ENCODE peak calls at places on chromosomes 6 and 20, in ten cellular contexts. W is DMS 273 treated with DMSO at 0.1 percent for 48 hours; Y is occipital lobe; C is kidney glomerular epithelial cell; Q is anterior cingulate cortex; R is fibroblast of lung; D is lung; L is right atrium auricular region; N is effector CD4-positive, alpha-beta T cell; F is H7. X is an unnamed sample.

GRCh38 chr20:62602550-62602949 is 39.8 kb upstream of the SLCO4A1 start:
- DNase-seq in W (no peak), Y (no peak), C (no peak), Q (no peak), R (no peak), D (peak; percentile 76), L (no peak), N (no peak), F (no peak), X (peak; percentile 32)

GRCh38 chr6:145906144-145906543 is 58.0 kb downstream of the SHPRH start:
- DNase-seq in W (no peak), Y (no peak), C (no peak), Q (no peak), R (no peak), D (no peak), L (no peak), N (no peak), F (no peak), X (no peak)

GRCh38 chr6:45376310-45377040 is 1.3 kb downstream of the SUPT3H start:
- DNase-seq in W (no peak), Y (no peak), C (peak; percentile 8), Q (no peak), R (peak; percentile 26), D (no peak), L (no peak), N (no peak), F (no peak), X (no peak)

GRCh38 chr20:23103284-23104018 is 17.3 kb upstream of the CD93 start:
- DNase-seq in W (no peak), Y (no peak), C (no peak), Q (no peak), R (peak; percentile 26), D (no peak), L (no peak), N (no peak), F (no peak), X (no peak)

GRCh38 chr6:141955621-141956020 is 177.1 kb upstream of the GJE1 start:
- DNase-seq in W (no peak), Y (no peak), C (peak; percentile 43), Q (no peak), R (no peak), D (no peak), L (no peak), N (no peak), F (no peak), X (no peak)

GRCh38 chr6:44665683-44666082 is 278.2 kb downstream of the CDC5L start:
- DNase-seq in W (no peak), Y (no peak), C (no peak), Q (no peak), R (no peak), D (no peak), L (no peak), N (no peak), F (no peak), X (no peak)

GRCh38 chr6:106974999-106975698 is 620 bp upstream of the CD24 start:
- DNase-seq in W (no peak), Y (no peak), C (peak; percentile 62), Q (no peak), R (no peak), D (peak; percentile 33), L (no peak), N (no peak), F (peak; percentile 58), X (no peak)

GRCh38 chr6:41271901-41272395 is 14.5 kb downstream of the TREM1 start:
- DNase-seq in W (no peak), Y (no peak), C (no peak), Q (peak; percentile 16), R (no peak), D (peak; percentile 74), L (peak; percentile 81), N (no peak), F (no peak), X (no peak)

GRCh38 chr20:61760321-61761112 is 305.2 kb downstream of the TAF4 start:
- DNase-seq in W (no peak), Y (no peak), C (no peak), Q (peak; percentile 31), R (no peak), D (no peak), L (no peak), N (no peak), F (no peak), X (no peak)

GRCh38 chr6:148550569-148550968 is 196.3 kb upstream of the UST start:
- DNase-seq in W (no peak), Y (no peak), C (no peak), Q (no peak), R (peak; percentile 35), D (no peak), L (no peak), N (no peak), F (no peak), X (no peak)

GRCh38 chr20:39823239-39823638 is 861.1 kb downstream of the DHX35 start:
- DNase-seq in W (no peak), Y (no peak), C (peak; percentile 63), Q (no peak), R (peak; percentile 53), D (no peak), L (no peak), N (no peak), F (no peak), X (no peak)

GRCh38 chr6:13425971-13426931 is 61.1 kb downstream of the GFOD1 start:
- DNase-seq in W (no peak), Y (peak; percentile 39), C (no peak), Q (no peak), R (peak; percentile 31), D (no peak), L (no peak), N (no peak), F (no peak), X (no peak)

X was measured in CD8-positive, alpha-beta memory T cell.